ENCODE peak calls at places on chromosomes 12 and 14, in six cellular contexts. P, K, W, F, E and X are unnamed samples.

GRCh38 chr14:32934891-32935633 is 3.6 kb upstream of the NPAS3 start:
- DNase-seq in F (peak; percentile 12), K (no peak), P (no peak), E (no peak), W (peak; percentile 20), X (no peak)

GRCh38 chr12:96436366-96437295 is 36.4 kb upstream of the CDK17 start:
- DNase-seq in E (no peak), F (no peak), P (peak; percentile 92), K (no peak), W (no peak), X (no peak)

GRCh38 chr14:95238674-95239313 is 80.9 kb downstream of the CLMN start:
- DNase-seq in W (no peak), F (no peak), E (no peak), P (no peak), K (no peak), X (no peak)

GRCh38 chr14:104137297-104138097 is 890 bp upstream of the KIF26A start:
- DNase-seq in W (peak; percentile 40), K (peak; percentile 69), P (peak; percentile 51), F (peak; percentile 65), E (no peak), X (peak; percentile 81)

GRCh38 chr14:87133073-87133815 is 859.7 kb downstream of the GALC start:
- DNase-seq in E (no peak), W (no peak), K (peak; percentile 44), F (no peak), P (no peak), X (no peak)

GRCh38 chr12:93990832-93991748 is 157.3 kb upstream of the PLXNC1 start:
- DNase-seq in K (peak; percentile 50), P (no peak), F (peak; percentile 15), E (no peak), W (no peak), X (no peak)

GRCh38 chr14:70032447-70032846 is 153.2 kb downstream of the SMOC1 start:
- DNase-seq in K (no peak), F (peak; percentile 49), E (no peak), W (no peak), P (no peak), X (no peak)

GRCh38 chr12:46154221-46154975 is 114.4 kb downstream of the SLC38A1 start:
- DNase-seq in E (no peak), K (no peak), W (no peak), P (peak; percentile 71), F (no peak), X (no peak)

GRCh38 chr12:38477341-38478090 is 160.9 kb downstream of the ALG10B start:
- DNase-seq in P (no peak), E (no peak), W (no peak), K (no peak), F (no peak), X (no peak)

GRCh38 chr14:51996148-51996746 is 6.9 kb downstream of the RTRAF start:
- DNase-seq in P (peak; percentile 66), F (no peak), W (no peak), K (no peak), E (no peak), X (no peak)

GRCh38 chr14:36099619-36100018 is 76.9 kb downstream of the PTCSC3 start:
- DNase-seq in F (no peak), W (no peak), P (no peak), E (no peak), K (no peak), X (no peak)

GRCh38 chr14:91021115-91021514 is 39.3 kb downstream of the RPS6KA5 start:
- DNase-seq in W (no peak), K (no peak), F (no peak), E (no peak), P (no peak), X (no peak)

GRCh38 chr14:75757644-75758402 is 96.8 kb downstream of the TTLL5 start:
- DNase-seq in K (no peak), P (no peak), W (no peak), F (no peak), E (peak; percentile 18), X (no peak)

GRCh38 chr12:13602217-13602616 is 379.2 kb downstream of the GRIN2B start:
- DNase-seq in W (no peak), E (no peak), F (no peak), K (no peak), P (no peak), X (no peak)

GRCh38 chr12:104524026-104524425 is 67.3 kb downstream of the CHST11 start:
- DNase-seq in W (no peak), P (peak; percentile 52), E (no peak), F (no peak), K (no peak), X (no peak)

GRCh38 chr12:123916729-123917128 is 55.9 kb downstream of the CCDC92 start:
- DNase-seq in F (no peak), W (no peak), P (no peak), E (no peak), K (no peak), X (no peak)

GRCh38 chr12:50696931-50697330 is 67.0 kb upstream of the ATF1 start:
- DNase-seq in F (no peak), K (no peak), E (no peak), W (no peak), P (no peak), X (no peak)

GRCh38 chr12:27549231-27549800 is 25.3 kb downstream of the PPFIBP1 start:
- DNase-seq in P (peak; percentile 91), E (no peak), F (no peak), K (no peak), W (no peak), X (no peak)

GRCh38 chr12:98372340-98373018 is 142.9 kb upstream of the TMPO start:
- DNase-seq in K (no peak), W (no peak), E (no peak), F (no peak), P (no peak), X (no peak)

GRCh38 chr14:53630336-53630735 is 326.3 kb downstream of the BMP4 start:
- DNase-seq in W (no peak), F (no peak), K (no peak), P (peak; percentile 49), E (no peak), X (no peak)

GRCh38 chr12:103908877-103909276 is 21.3 kb upstream of the HSP90B1 start:
- DNase-seq in K (no peak), P (no peak), E (no peak), F (no peak), W (no peak), X (no peak)

GRCh38 chr14:68625366-68626090 is 167.3 kb downstream of the ZFP36L1 start:
- DNase-seq in P (no peak), E (no peak), K (no peak), W (no peak), F (no peak), X (no peak)

GRCh38 chr14:99069946-99070345 is 202.1 kb downstream of the BCL11B start:
- DNase-seq in E (no peak), W (no peak), F (no peak), P (no peak), K (no peak), X (no peak)

GRCh38 chr14:99067141-99067920 is 204.7 kb downstream of the BCL11B start:
- DNase-seq in P (no peak), W (no peak), E (no peak), F (no peak), K (no peak), X (no peak)

GRCh38 chr14:99066378-99066777 is 205.6 kb downstream of the BCL11B start:
- DNase-seq in E (no peak), F (no peak), P (no peak), K (no peak), W (no peak), X (no peak)

GRCh38 chr14:99065551-99065950 is 206.4 kb downstream of the BCL11B start:
- DNase-seq in P (no peak), F (no peak), E (no peak), K (no peak), W (no peak), X (no peak)

DNA sequence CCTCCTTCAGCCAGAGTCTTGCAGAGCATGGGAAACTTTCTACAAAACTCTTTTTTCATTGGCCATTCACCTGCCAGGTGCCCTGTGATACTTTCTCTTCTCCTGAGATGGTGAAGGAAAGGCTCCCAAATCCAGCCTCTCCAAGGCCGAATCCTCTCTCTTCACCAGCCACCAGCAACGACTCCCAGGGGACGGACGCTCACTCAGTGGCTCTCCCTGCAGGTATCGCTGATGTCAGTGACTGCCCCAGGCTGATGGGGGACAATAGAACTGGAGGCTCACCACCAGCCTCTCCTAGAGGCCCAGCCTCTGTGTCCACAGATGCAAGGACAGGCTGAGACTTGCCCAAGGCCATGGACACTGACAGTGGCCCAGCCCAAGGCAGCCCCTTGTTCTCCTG is 204.1 kb downstream of the BCL11B start:
- DNase-seq in F (no peak), K (no peak), W (no peak), P (no peak), E (no peak), X (no peak)
- TF ChIP-seq CTCF in F (no peak), K (no peak), W (no peak), P (no peak), E (no peak), X (no peak)

DNA sequence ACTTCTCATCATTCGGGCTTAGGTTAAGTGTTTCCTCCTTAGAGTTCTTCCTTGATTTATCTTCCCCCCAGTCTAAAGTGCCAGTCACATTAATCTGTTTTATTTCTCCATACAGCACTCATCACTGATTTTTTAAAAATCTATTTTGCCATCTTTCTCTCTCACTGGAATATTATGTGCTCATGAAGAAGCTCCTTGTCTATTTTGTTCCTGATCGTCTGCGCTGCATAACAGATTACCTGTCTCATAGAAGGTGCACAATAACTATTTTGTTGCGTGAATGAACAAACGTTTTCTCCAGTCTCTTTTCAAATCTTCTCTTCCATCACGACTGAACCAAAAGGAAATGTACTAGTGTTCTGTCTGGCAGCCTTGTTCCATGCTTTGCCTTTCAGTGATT is 2.7 kb downstream of the ERP29 start:
- DNase-seq in W (no peak), K (no peak), F (no peak), E (no peak), P (no peak), X (no peak)
- H3K4me3 ChIP-seq in W (no peak overlapping the region), K (no peak overlapping the region), F (no peak overlapping the region), E (no peak overlapping the region), P (no peak overlapping the region), X (no peak overlapping the region)

DNA sequence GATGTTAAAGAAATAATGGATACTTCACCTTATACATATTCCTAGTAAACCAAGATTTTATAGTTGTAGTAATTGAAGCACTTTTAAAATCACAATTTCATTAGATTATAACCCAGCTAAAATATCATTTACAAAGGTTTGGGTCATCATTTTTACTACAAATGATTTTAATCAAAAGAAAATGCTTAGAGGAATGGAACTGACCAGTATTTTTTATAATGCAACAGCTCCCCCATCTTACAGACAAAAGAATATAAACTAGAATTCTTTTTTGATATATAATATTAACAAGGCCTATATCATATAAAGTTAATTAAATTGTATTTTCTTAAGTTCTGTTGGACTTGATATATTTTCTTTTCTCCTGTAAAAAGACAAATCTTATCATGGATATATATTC is 20.4 kb upstream of the LRFN5 start:
- DNase-seq in W (no peak), P (no peak), E (no peak), F (no peak), K (no peak), X (no peak)
- TF ChIP-seq CTCF in W (no peak), P (no peak), E (no peak), F (no peak), K (no peak), X (no peak)

DNA sequence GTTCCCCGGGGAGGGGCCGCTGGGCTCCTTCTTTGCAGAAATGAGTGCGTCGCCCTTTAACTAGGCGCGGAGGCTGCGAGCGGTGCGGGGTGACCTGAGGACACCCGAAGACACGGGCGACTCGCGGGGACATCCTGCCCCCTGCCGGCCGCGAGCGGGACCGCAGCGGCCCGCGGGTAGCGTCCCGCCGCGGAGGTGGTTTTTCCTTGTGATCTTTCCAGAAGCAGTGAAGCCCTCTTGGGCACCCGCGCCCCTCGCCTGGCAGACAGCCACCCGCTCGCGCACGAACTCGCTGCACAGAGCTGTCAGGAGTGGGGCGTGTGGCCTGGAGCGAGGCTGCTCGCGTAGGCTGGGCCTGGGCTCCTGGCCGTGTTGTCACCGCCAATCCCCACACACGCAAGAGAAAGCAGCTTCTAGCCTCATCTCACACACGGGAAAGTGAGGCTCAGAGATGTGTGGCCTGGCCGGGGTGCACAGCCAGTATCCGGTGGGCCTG is 67.2 kb downstream of the DIO3 start:
- DNase-seq in W (peak; percentile 83), P (peak; percentile 59), K (peak; percentile 78), E (no peak), F (peak; percentile 76), X (peak; percentile 79)
- H3K4me3 ChIP-seq in W (no peak overlapping the region), P (no peak overlapping the region), K (peak overlapping the region; percentile 42), E (no peak overlapping the region), F (no peak overlapping the region), X (no peak overlapping the region)